ENCODE peak calls at places on chromosomes 13 and 19, in six cellular contexts. H is cardiac fibroblast, U is progenitor cell of endocrine pancreas, J is mucosa of descending colon, Q is AG10803, X is tibial artery. E is an unnamed sample.

GRCh38 chr13:105213512-105213911 is 1322.0 kb downstream of the EFNB2 start:
- DNase-seq in H (no peak), U (no peak), J (no peak), Q (no peak), X (no peak), E (no peak)

GRCh38 chr13:26037302-26037701 is 14.5 kb downstream of the SHISA2 start:
- DNase-seq in H (peak; percentile 28), U (no peak), J (peak; percentile 28), Q (no peak), X (no peak), E (no peak)

GRCh38 chr19:49590971-49591730 is at the start of gene PRR12:
- DNase-seq in H (peak; percentile 81), U (peak; percentile 49), J (peak; percentile 65), Q (peak; percentile 66), X (peak; percentile 35), E (no peak)

GRCh38 chr13:114282143-114282685 is 813 bp downstream of the UPF3A start:
- DNase-seq in H (peak; percentile 79), U (peak; percentile 21), J (peak; percentile 46), Q (no peak), X (peak; percentile 29), E (peak; percentile 20)

GRCh38 chr13:29917573-29918091 is 67.2 kb upstream of the UBL3 start:
- DNase-seq in H (peak; percentile 25), U (no peak), J (no peak), Q (no peak), X (no peak), E (no peak)

GRCh38 chr13:112092453-112092852 is 25.5 kb downstream of the SOX1 start:
- DNase-seq in H (no peak), U (no peak), J (no peak), Q (no peak), X (no peak), E (no peak)

GRCh38 chr13:41596190-41596589 is 138.8 kb downstream of the RGCC start:
- DNase-seq in H (peak; percentile 49), U (no peak), J (no peak), Q (no peak), X (no peak), E (no peak)

GRCh38 chr19:51006406-51006805 is 5.0 kb upstream of the KLK8 start:
- DNase-seq in H (no peak), U (no peak), J (no peak), Q (no peak), X (no peak), E (no peak)

GRCh38 chr13:99659234-99659633 is 158.0 kb downstream of the TM9SF2 start:
- DNase-seq in H (no peak), U (no peak), J (no peak), Q (no peak), X (no peak), E (no peak)

GRCh38 chr13:66546534-66547379 is 683.4 kb downstream of the PCDH9 start:
- DNase-seq in H (no peak), U (no peak), J (no peak), Q (peak; percentile 6), X (no peak), E (no peak)

GRCh38 chr13:55566334-55566733 is 1574.4 kb upstream of the PRR20A start:
- DNase-seq in H (no peak), U (no peak), J (no peak), Q (no peak), X (no peak), E (no peak)

GRCh38 chr19:47444388-47444821 is 25.1 kb upstream of the MEIS3 start:
- DNase-seq in H (no peak), U (no peak), J (no peak), Q (no peak), X (no peak), E (no peak)

GRCh38 chr13:24671367-24672117 is 8.7 kb upstream of the ATP12A start:
- DNase-seq in H (peak; percentile 89), U (no peak), J (peak; percentile 76), Q (peak; percentile 96), X (peak; percentile 72), E (peak; percentile 85)

GRCh38 chr13:39559838-39560237 is 43.2 kb downstream of the LHFPL6 start:
- DNase-seq in H (no peak), U (no peak), J (no peak), Q (no peak), X (no peak), E (no peak)

GRCh38 chr13:60347174-60347573 is 49.8 kb upstream of the TDRD3 start:
- DNase-seq in H (no peak), U (no peak), J (no peak), Q (no peak), X (no peak), E (no peak)

GRCh38 chr19:7386308-7386707 is 37.6 kb downstream of the ARHGEF18 start:
- DNase-seq in H (no peak), U (no peak), J (no peak), Q (no peak), X (no peak), E (no peak)

GRCh38 chr13:48443442-48444208 is 30.7 kb upstream of the LPAR6 start:
- DNase-seq in H (no peak), U (no peak), J (no peak), Q (no peak), X (no peak), E (no peak)

GRCh38 chr13:76875256-76875655 is 10.9 kb downstream of the KCTD12 start:
- DNase-seq in H (no peak), U (no peak), J (no peak), Q (no peak), X (no peak), E (no peak)

GRCh38 chr19:1496714-1497577 is 6.0 kb downstream of the REEP6 start:
- DNase-seq in H (no peak), U (no peak), J (no peak), Q (no peak), X (no peak), E (no peak)

GRCh38 chr13:59458908-59459579 is 704.7 kb downstream of the DIAPH3 start:
- DNase-seq in H (peak; percentile 87), U (no peak), J (no peak), Q (peak; percentile 33), X (no peak), E (peak; percentile 62)

GRCh38 chr13:113906566-113906965 is 42.7 kb upstream of the GAS6 start:
- DNase-seq in H (no peak), U (no peak), J (no peak), Q (no peak), X (no peak), E (no peak)

GRCh38 chr19:32407004-32407992 is 1.7 kb downstream of the DPY19L3 start:
- DNase-seq in H (peak; percentile 88), U (no peak), J (no peak), Q (peak; percentile 62), X (peak; percentile 23), E (no peak)

GRCh38 chr13:31249140-31249539 is 49.4 kb downstream of the B3GLCT start:
- DNase-seq in H (no peak), U (no peak), J (no peak), Q (no peak), X (no peak), E (no peak)

GRCh38 chr13:111076156-111077013 is 38.7 kb upstream of the ARHGEF7 start:
- DNase-seq in H (no peak), U (no peak), J (no peak), Q (no peak), X (no peak), E (no peak)

GRCh38 chr19:45455707-45456499 is 11.9 kb upstream of the FOSB start:
- DNase-seq in H (peak; percentile 99), U (peak; percentile 75), J (peak; percentile 89), Q (peak; percentile 99), X (peak; percentile 92), E (peak; percentile 99)
- TF ChIP-seq CTCF in H (no peak), U (no peak), J (no peak), Q (no peak), X (peak; percentile 28), E (no peak)

GRCh38 chr19:48490980-48491792 is 20.4 kb downstream of the LMTK3 start:
- DNase-seq in H (no peak), U (no peak), J (peak; percentile 63), Q (no peak), X (no peak), E (no peak)

GRCh38 chr19:48487944-48488343 is 18.8 kb downstream of the CYTH2 start:
- DNase-seq in H (peak; percentile 70), U (no peak), J (peak; percentile 67), Q (peak; percentile 87), X (no peak), E (no peak)

GRCh38 chr19:48491793-48492123 is 19.9 kb downstream of the LMTK3 start:
- DNase-seq in H (no peak), U (no peak), J (peak; percentile 36), Q (no peak), X (no peak), E (no peak)

GRCh38 chr19:48487544-48487943 is 18.4 kb downstream of the CYTH2 start:
- DNase-seq in H (no peak), U (no peak), J (no peak), Q (no peak), X (no peak), E (no peak)

GRCh38 chr19:48489608-48490216 is 20.5 kb downstream of the CYTH2 start:
- DNase-seq in H (peak; percentile 63), U (peak; percentile 81), J (peak; percentile 89), Q (peak; percentile 34), X (peak; percentile 53), E (no peak)
- TF ChIP-seq CTCF in H (peak; percentile 99), U (peak; percentile 95), J (peak; percentile 95), Q (peak; percentile 88), X (peak; percentile 84), E (peak; percentile 97)

GRCh38 chr19:3073931-3074595 is 11.8 kb upstream of the TLE5 start:
- DNase-seq in H (peak; percentile 52), U (no peak), J (no peak), Q (peak; percentile 29), X (no peak), E (no peak)
- TF ChIP-seq CTCF in H (peak; percentile 30), U (no peak), J (no peak), Q (peak; percentile 24), X (no peak), E (peak; percentile 37)

GRCh38 chr19:30224689-30225606 is 147.2 kb upstream of the ZNF536 start:
- DNase-seq in H (no peak), U (no peak), J (no peak), Q (peak; percentile 29), X (no peak), E (no peak)

GRCh38 chr19:30221176-30221575 is 151.0 kb upstream of the ZNF536 start:
- DNase-seq in H (no peak), U (no peak), J (no peak), Q (no peak), X (no peak), E (no peak)

GRCh38 chr19:30223866-30224688 is 148.1 kb upstream of the ZNF536 start:
- DNase-seq in H (no peak), U (no peak), J (no peak), Q (no peak), X (no peak), E (no peak)

GRCh38 chr19:30222993-30223865 is 149.0 kb upstream of the ZNF536 start:
- DNase-seq in H (no peak), U (no peak), J (no peak), Q (peak; percentile 51), X (no peak), E (no peak)

GRCh38 chr19:30222428-30222873 is 149.7 kb upstream of the ZNF536 start:
- DNase-seq in H (no peak), U (peak; percentile 43), J (peak; percentile 23), Q (no peak), X (no peak), E (no peak)
- TF ChIP-seq CTCF in H (peak; percentile 31), U (peak; percentile 87), J (peak; percentile 31), Q (peak; percentile 60), X (peak; percentile 10), E (peak; percentile 58)

GRCh38 chr19:40908981-40909380 is 26.9 kb upstream of the CYP2A7 start:
- DNase-seq in H (no peak), U (no peak), J (peak; percentile 59), Q (no peak), X (no peak), E (no peak)
- TF ChIP-seq CTCF in H (peak; percentile 34), U (no peak), J (no peak), Q (no peak), X (no peak), E (no peak)

GRCh38 chr19:40464059-40465024 is 1.2 kb downstream of the BLVRB start:
- DNase-seq in H (peak; percentile 94), U (peak; percentile 84), J (peak; percentile 96), Q (peak; percentile 90), X (peak; percentile 90), E (no peak)
- TF ChIP-seq CTCF in H (peak; percentile 94), U (peak; percentile 75), J (peak; percentile 90), Q (peak; percentile 85), X (peak; percentile 85), E (peak; percentile 84)